ENCODE peak calls at places on chromosomes 11 and 22, in six cellular contexts. One of them, this sample, is unnamed.

GRCh38 chr11:130609121-130610035 is 160.9 kb downstream of the ADAMTS15 start:
- DNase-seq in PC-3: no peak
- DNase-seq in IMR-90: no peak
- DNase-seq in SK-N-SH: no peak
- DNase-seq in H9: peak; percentile 47
- DNase-seq in HCT116: no peak
- DNase-seq in this sample: no peak

GRCh38 chr22:42399315-42400271 is 32.6 kb downstream of the NFAM1 start:
- DNase-seq in HCT116: no peak
- DNase-seq in SK-N-SH: peak; percentile 81
- DNase-seq in PC-3: no peak
- DNase-seq in H9: peak; percentile 57
- DNase-seq in IMR-90: no peak
- DNase-seq in this sample: no peak

GRCh38 chr11:123351375-123351774 is 78.7 kb upstream of the GRAMD1B start:
- DNase-seq in SK-N-SH: peak; percentile 55
- DNase-seq in HCT116: no peak
- DNase-seq in IMR-90: no peak
- DNase-seq in PC-3: no peak
- DNase-seq in H9: peak; percentile 56
- DNase-seq in this sample: no peak

GRCh38 chr11:122036022-122036421 is 80.0 kb downstream of the BLID start:
- DNase-seq in SK-N-SH: no peak
- DNase-seq in H9: no peak
- DNase-seq in HCT116: no peak
- DNase-seq in PC-3: no peak
- DNase-seq in IMR-90: peak; percentile 90
- DNase-seq in this sample: no peak

GRCh38 chr11:2929880-2930704 is 872 bp upstream of the PHLDA2 start:
- DNase-seq in IMR-90: peak; percentile 61
- DNase-seq in HCT116: peak; percentile 46
- DNase-seq in H9: peak; percentile 75
- DNase-seq in PC-3: peak; percentile 72
- DNase-seq in SK-N-SH: peak; percentile 76
- DNase-seq in this sample: peak; percentile 60

GRCh38 chr11:74647831-74648230 is 55.4 kb downstream of the POLD3 start:
- DNase-seq in IMR-90: no peak
- DNase-seq in PC-3: no peak
- DNase-seq in HCT116: no peak
- DNase-seq in H9: no peak
- DNase-seq in SK-N-SH: no peak
- DNase-seq in this sample: no peak

GRCh38 chr22:20213833-20214708 is 54.0 kb downstream of the RTN4R start:
- DNase-seq in HCT116: no peak
- DNase-seq in PC-3: no peak
- DNase-seq in H9: no peak
- DNase-seq in IMR-90: no peak
- DNase-seq in SK-N-SH: no peak
- DNase-seq in this sample: no peak

GRCh38 chr11:23112987-23113886 is 253.0 kb upstream of the CCDC179 start:
- DNase-seq in H9: peak; percentile 48
- DNase-seq in IMR-90: peak; percentile 63
- DNase-seq in PC-3: peak; percentile 85
- DNase-seq in HCT116: no peak
- DNase-seq in SK-N-SH: peak; percentile 46
- DNase-seq in this sample: peak; percentile 52

GRCh38 chr22:19396934-19397728 is 34.4 kb downstream of the HIRA start:
- DNase-seq in H9: no peak
- DNase-seq in HCT116: no peak
- DNase-seq in PC-3: no peak
- DNase-seq in IMR-90: no peak
- DNase-seq in SK-N-SH: no peak
- DNase-seq in this sample: no peak

GRCh38 chr11:34427171-34427805 is 11.4 kb upstream of the CAT start:
- DNase-seq in HCT116: no peak
- DNase-seq in PC-3: peak; percentile 69
- DNase-seq in IMR-90: peak; percentile 72
- DNase-seq in H9: no peak
- DNase-seq in SK-N-SH: peak; percentile 21
- DNase-seq in this sample: peak; percentile 41

GRCh38 chr22:38187413-38188212 is 6.0 kb upstream of the PLA2G6 start:
- DNase-seq in SK-N-SH: no peak
- DNase-seq in PC-3: peak; percentile 78
- DNase-seq in H9: no peak
- DNase-seq in HCT116: no peak
- DNase-seq in IMR-90: peak; percentile 71
- DNase-seq in this sample: no peak

GRCh38 chr22:41341012-41341411 is 39.7 kb downstream of the ZC3H7B start:
- DNase-seq in IMR-90: no peak
- DNase-seq in HCT116: no peak
- DNase-seq in H9: no peak
- DNase-seq in SK-N-SH: no peak
- DNase-seq in PC-3: no peak
- DNase-seq in this sample: no peak

GRCh38 chr11:116397556-116398167 is 375.1 kb downstream of the BUD13 start:
- DNase-seq in H9: no peak
- DNase-seq in SK-N-SH: no peak
- DNase-seq in HCT116: no peak
- DNase-seq in IMR-90: no peak
- DNase-seq in PC-3: no peak
- DNase-seq in this sample: no peak

GRCh38 chr22:29427176-29427760 is 11.1 kb upstream of the RFPL1 start:
- DNase-seq in PC-3: no peak
- DNase-seq in H9: no peak
- DNase-seq in HCT116: no peak
- DNase-seq in SK-N-SH: no peak
- DNase-seq in IMR-90: no peak
- DNase-seq in this sample: no peak

GRCh38 chr11:94776351-94777321 is 8.5 kb downstream of the AMOTL1 start:
- DNase-seq in PC-3: peak; percentile 69
- DNase-seq in H9: no peak
- DNase-seq in HCT116: no peak
- DNase-seq in IMR-90: peak; percentile 74
- DNase-seq in SK-N-SH: no peak
- DNase-seq in this sample: peak; percentile 64

GRCh38 chr11:64787526-64788320 is 9.4 kb upstream of the SF1 start:
- DNase-seq in SK-N-SH: peak; percentile 82
- DNase-seq in HCT116: no peak
- DNase-seq in IMR-90: peak; percentile 33
- DNase-seq in H9: peak; percentile 76
- DNase-seq in PC-3: peak; percentile 64
- DNase-seq in this sample: peak; percentile 62

GRCh38 chr11:61911701-61912529 is 5.5 kb downstream of the RAB3IL1 start:
- DNase-seq in SK-N-SH: peak; percentile 25
- DNase-seq in H9: no peak
- DNase-seq in IMR-90: no peak
- DNase-seq in HCT116: no peak
- DNase-seq in PC-3: no peak
- DNase-seq in this sample: no peak

GRCh38 chr22:40289991-40290459 is 56.3 kb upstream of the ADSL start:
- DNase-seq in PC-3: no peak
- DNase-seq in SK-N-SH: no peak
- DNase-seq in H9: no peak
- DNase-seq in HCT116: no peak
- DNase-seq in IMR-90: no peak
- DNase-seq in this sample: no peak

GRCh38 chr11:72058416-72059034 is 21.8 kb downstream of the NUMA1 start:
- DNase-seq in PC-3: no peak
- DNase-seq in IMR-90: peak; percentile 89
- DNase-seq in H9: no peak
- DNase-seq in HCT116: no peak
- DNase-seq in SK-N-SH: no peak
- DNase-seq in this sample: no peak

GRCh38 chr11:118322721-118323120 is 18.2 kb downstream of the CD3E start:
- DNase-seq in SK-N-SH: no peak
- DNase-seq in IMR-90: no peak
- DNase-seq in H9: no peak
- DNase-seq in HCT116: no peak
- DNase-seq in PC-3: no peak
- DNase-seq in this sample: no peak

DNA sequence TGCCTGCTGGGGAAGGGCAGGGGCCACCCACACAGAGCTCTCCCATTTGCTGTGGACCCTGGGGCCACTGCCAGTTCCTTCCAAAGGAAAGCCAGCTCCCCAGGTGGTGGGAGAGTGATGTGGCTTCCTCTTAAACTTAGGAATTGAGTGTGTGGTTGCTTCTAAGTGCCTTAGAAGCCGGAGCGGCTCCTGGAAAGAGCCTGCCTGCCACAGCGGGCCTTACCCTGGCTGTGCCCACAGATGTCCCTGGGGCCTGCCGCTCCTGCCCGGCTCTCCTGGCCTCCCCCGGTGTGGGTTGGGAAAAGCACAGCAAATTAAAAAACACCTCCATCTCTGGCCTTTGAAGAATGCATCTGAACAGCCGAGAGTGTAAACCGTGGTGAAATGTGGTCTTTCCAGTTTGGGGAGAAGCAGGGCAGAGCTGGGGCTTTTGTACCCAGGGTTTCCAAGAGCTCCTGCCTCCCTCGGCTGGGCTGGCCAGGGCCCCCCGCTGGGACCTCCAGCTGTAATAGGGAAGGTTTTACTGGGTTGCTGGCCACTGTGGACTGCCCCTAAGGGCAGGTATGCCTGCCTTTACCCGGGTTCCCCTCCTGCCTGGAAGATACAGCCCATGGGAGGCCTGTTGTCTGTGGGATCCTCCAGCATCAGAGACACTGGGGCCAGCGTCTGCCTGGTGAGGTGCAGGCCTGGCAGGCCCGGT is 30.2 kb downstream of the LRP5 start:
- DNase-seq in HCT116: peak; percentile 69
- DNase-seq in H9: peak; percentile 79
- DNase-seq in SK-N-SH: peak; percentile 47
- DNase-seq in IMR-90: no peak
- DNase-seq in PC-3: peak; percentile 77
- DNase-seq in this sample: peak; percentile 96
- H3K4me2 ChIP-seq in HCT116: peak overlapping the region; percentile 88
- H3K4me2 ChIP-seq in H9: no peak overlapping the region
- H3K4me2 ChIP-seq in SK-N-SH: no peak overlapping the region
- H3K4me2 ChIP-seq in IMR-90: no peak overlapping the region
- H3K4me2 ChIP-seq in PC-3: peak overlapping the region; percentile 68
- H3K4me2 ChIP-seq in this sample: peak overlapping the region; percentile 87

DNA sequence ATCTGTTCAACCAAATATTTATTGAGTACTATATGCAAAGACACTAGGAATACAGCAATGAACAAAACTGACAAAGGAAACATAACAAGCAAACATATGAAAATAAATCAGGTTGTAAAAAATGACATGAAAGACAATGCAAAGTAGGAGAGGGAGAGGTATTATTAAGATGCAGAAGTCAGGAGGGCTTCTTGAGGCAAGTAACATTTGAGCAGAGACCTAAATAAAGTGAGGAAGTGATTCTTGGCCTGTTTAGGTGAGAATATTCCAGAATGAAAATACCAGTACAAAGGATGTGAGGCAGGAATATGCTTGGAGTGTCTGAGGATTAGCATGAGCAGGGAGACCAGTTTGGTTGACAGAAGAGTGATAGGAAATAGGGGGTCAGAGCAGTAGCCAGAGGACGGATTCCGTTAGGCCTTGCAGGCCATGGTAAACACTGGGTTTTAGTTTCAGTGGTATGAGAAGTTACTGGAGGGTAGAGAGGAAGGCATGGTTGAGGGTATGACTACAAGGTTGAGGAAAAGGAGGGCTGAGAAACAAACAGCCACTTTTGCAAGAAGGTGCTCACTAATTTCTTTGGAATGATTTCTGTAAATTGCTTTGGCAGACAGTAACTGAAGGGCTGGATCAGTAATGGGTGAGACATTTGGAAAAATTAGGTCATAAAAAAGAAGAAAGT is 191.8 kb downstream of the SWAP70 start:
- DNase-seq in PC-3: peak; percentile 5
- DNase-seq in H9: no peak
- DNase-seq in HCT116: no peak
- DNase-seq in IMR-90: peak; percentile 80
- DNase-seq in SK-N-SH: no peak
- DNase-seq in this sample: no peak
- H3K4me2 ChIP-seq in PC-3: no peak overlapping the region
- H3K4me2 ChIP-seq in H9: no peak overlapping the region
- H3K4me2 ChIP-seq in HCT116: no peak overlapping the region
- H3K4me2 ChIP-seq in IMR-90: peak overlapping the region; percentile 3
- H3K4me2 ChIP-seq in SK-N-SH: no peak overlapping the region
- H3K4me2 ChIP-seq in this sample: no peak overlapping the region

GRCh38 chr22:23270212-23270733 is 90.0 kb downstream of the BCR start:
- DNase-seq in HCT116: no peak
- DNase-seq in PC-3: no peak
- DNase-seq in SK-N-SH: no peak
- DNase-seq in H9: no peak
- DNase-seq in IMR-90: peak; percentile 7
- DNase-seq in this sample: no peak

GRCh38 chr22:23272371-23272770 is 92.1 kb downstream of the BCR start:
- DNase-seq in PC-3: no peak
- DNase-seq in SK-N-SH: no peak
- DNase-seq in HCT116: no peak
- DNase-seq in H9: no peak
- DNase-seq in IMR-90: no peak
- DNase-seq in this sample: no peak

GRCh38 chr22:23269441-23270211 is 89.3 kb downstream of the BCR start:
- DNase-seq in SK-N-SH: no peak
- DNase-seq in PC-3: no peak
- DNase-seq in HCT116: no peak
- DNase-seq in H9: peak; percentile 57
- DNase-seq in IMR-90: no peak
- DNase-seq in this sample: no peak

GRCh38 chr22:23271597-23271908 is 91.2 kb downstream of the BCR start:
- DNase-seq in H9: no peak
- DNase-seq in IMR-90: no peak
- DNase-seq in HCT116: no peak
- DNase-seq in PC-3: no peak
- DNase-seq in SK-N-SH: no peak
- DNase-seq in this sample: no peak

DNA sequence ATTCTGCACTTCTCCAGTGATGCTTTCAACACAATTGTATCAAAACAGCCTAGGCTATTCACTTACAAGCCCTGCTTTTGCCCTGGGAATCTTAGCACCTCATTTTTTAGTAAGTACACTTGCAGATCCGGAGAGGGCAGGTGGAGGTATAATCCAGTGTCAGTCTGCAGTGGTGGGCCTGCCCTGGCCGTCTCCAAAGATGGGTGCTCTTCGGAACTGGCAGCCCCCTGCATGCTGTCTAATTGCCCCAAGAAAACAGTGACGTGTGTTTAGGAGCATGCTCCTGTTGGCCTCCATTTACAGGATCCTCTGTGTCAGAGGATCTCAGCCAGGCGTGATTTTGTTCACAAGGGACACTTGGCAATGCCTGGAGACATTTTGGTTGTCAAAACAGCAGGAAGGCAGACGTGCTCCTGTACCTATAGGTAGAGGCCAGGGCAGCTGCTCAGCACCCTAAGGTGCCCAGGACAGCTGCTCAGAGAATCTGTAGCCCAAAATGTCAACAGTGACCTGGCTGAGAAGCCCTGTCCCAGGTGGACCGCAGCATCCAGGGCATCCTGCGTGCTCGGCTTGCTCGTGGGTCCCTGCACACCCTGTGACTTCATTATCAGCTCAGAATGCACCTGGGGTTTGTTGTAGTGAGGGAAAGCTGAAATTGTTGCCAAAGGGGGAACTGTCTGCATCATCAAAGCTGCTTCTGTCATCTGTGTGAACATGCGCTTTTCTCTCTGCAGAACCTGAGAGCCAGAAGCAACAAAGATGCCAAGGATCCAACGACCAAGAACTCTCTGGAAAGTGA is 90.7 kb downstream of the BCR start:
- DNase-seq in H9: no peak
- DNase-seq in HCT116: no peak
- DNase-seq in SK-N-SH: no peak
- DNase-seq in PC-3: no peak
- DNase-seq in IMR-90: no peak
- DNase-seq in this sample: no peak
- H3K4me2 ChIP-seq in H9: no peak overlapping the region
- H3K4me2 ChIP-seq in HCT116: no peak overlapping the region
- H3K4me2 ChIP-seq in SK-N-SH: no peak overlapping the region
- H3K4me2 ChIP-seq in PC-3: no peak overlapping the region
- H3K4me2 ChIP-seq in IMR-90: no peak overlapping the region
- H3K4me2 ChIP-seq in this sample: no peak overlapping the region

GRCh38 chr22:45686842-45687241 is 15.2 kb downstream of the ATXN10 start:
- DNase-seq in H9: no peak
- DNase-seq in PC-3: no peak
- DNase-seq in HCT116: no peak
- DNase-seq in IMR-90: no peak
- DNase-seq in SK-N-SH: no peak
- DNase-seq in this sample: no peak
- H3K4me2 ChIP-seq in H9: no peak overlapping the region
- H3K4me2 ChIP-seq in PC-3: no peak overlapping the region
- H3K4me2 ChIP-seq in HCT116: peak overlapping the region; percentile 62
- H3K4me2 ChIP-seq in IMR-90: no peak overlapping the region
- H3K4me2 ChIP-seq in SK-N-SH: peak overlapping the region; percentile 31
- H3K4me2 ChIP-seq in this sample: peak overlapping the region; percentile 79

This sample was measured in PC-9.